ENCODE peak calls at places on chromosomes 13 and 19, in eight cellular contexts. K is CD8-positive, alpha-beta T cell; N is cardiac muscle cell; X is upper lobe of right lung; C is A673; O is uterus; M is heart left ventricle; U is BE2C. L is an unnamed sample.
A peak's percentile ranks its signal among the peaks of the same experiment; 100 is the strongest.

GRCh38 chr13:104008075-104008474 is 941.9 kb upstream of the SLC10A2 start:
- DNase-seq in K (no peak), N (no peak), X (no peak), C (no peak), O (no peak), M (no peak), U (no peak), L (no peak)

GRCh38 chr19:40249781-40250180 is 23.3 kb upstream of the CCNP start:
- DNase-seq in K (no peak), N (no peak), X (no peak), C (no peak), O (no peak), M (no peak), U (no peak), L (no peak)

GRCh38 chr13:106484084-106484754 is 51.2 kb downstream of the EFNB2 start:
- DNase-seq in K (no peak), N (no peak), X (no peak), C (no peak), O (no peak), M (no peak), U (no peak), L (no peak)

GRCh38 chr19:47280183-47280797 is 5.6 kb downstream of the INAFM1 start:
- DNase-seq in K (no peak), N (no peak), X (peak; percentile 64), C (peak; percentile 54), O (peak; percentile 36), M (no peak), U (peak; percentile 51), L (no peak)

GRCh38 chr13:97332725-97333124 is 101.2 kb upstream of the RAP2A start:
- DNase-seq in K (no peak), N (no peak), X (no peak), C (no peak), O (no peak), M (no peak), U (no peak), L (no peak)

GRCh38 chr19:55086730-55087541 is 11.3 kb downstream of the EPS8L1 start:
- DNase-seq in K (no peak), N (peak; percentile 97), X (peak; percentile 95), C (peak; percentile 97), O (peak; percentile 93), M (peak; percentile 96), U (peak; percentile 97), L (peak; percentile 90)

GRCh38 chr13:106917673-106918652 is 350.0 kb upstream of the ARGLU1 start:
- DNase-seq in K (peak; percentile 45), N (peak; percentile 81), X (peak; percentile 88), C (peak; percentile 73), O (peak; percentile 74), M (peak; percentile 86), U (peak; percentile 79), L (peak; percentile 82)

GRCh38 chr13:48994731-48995130 is 19.0 kb downstream of the FNDC3A start:
- DNase-seq in K (no peak), N (no peak), X (no peak), C (no peak), O (no peak), M (no peak), U (no peak), L (no peak)

GRCh38 chr13:21243045-21243842 is 66.8 kb downstream of the MRPL57 start:
- DNase-seq in K (no peak), N (no peak), X (no peak), C (no peak), O (no peak), M (no peak), U (no peak), L (no peak)

GRCh38 chr19:7636691-7637373 is at the start of gene STXBP2:
- DNase-seq in K (peak; percentile 94), N (peak; percentile 70), X (peak; percentile 94), C (peak; percentile 75), O (peak; percentile 34), M (peak; percentile 61), U (no peak), L (peak; percentile 96)

GRCh38 chr19:55358943-55359908 is 3.8 kb downstream of the GARIN5B start:
- DNase-seq in K (no peak), N (no peak), X (no peak), C (no peak), O (no peak), M (no peak), U (peak; percentile 67), L (no peak)

GRCh38 chr13:23778007-23778687 is 111.1 kb downstream of the MIPEP start:
- DNase-seq in K (no peak), N (no peak), X (no peak), C (no peak), O (no peak), M (no peak), U (no peak), L (no peak)

GRCh38 chr13:93903909-93904308 is 575.6 kb downstream of the DCT start:
- DNase-seq in K (no peak), N (no peak), X (no peak), C (no peak), O (no peak), M (no peak), U (no peak), L (no peak)

GRCh38 chr13:40152145-40152544 is 496.7 kb downstream of the COG6 start:
- DNase-seq in K (no peak), N (no peak), X (no peak), C (peak; percentile 30), O (no peak), M (no peak), U (no peak), L (no peak)

GRCh38 chr13:30569901-30570576 is 47.7 kb upstream of the USPL1 start:
- DNase-seq in K (no peak), N (no peak), X (no peak), C (peak; percentile 81), O (peak; percentile 51), M (no peak), U (peak; percentile 9), L (no peak)

GRCh38 chr13:35727881-35728280 is 251.4 kb upstream of the MAB21L1 start:
- DNase-seq in K (no peak), N (peak; percentile 19), X (no peak), C (peak; percentile 3), O (no peak), M (no peak), U (no peak), L (no peak)

GRCh38 chr19:30227661-30228112 is 144.5 kb upstream of the ZNF536 start:
- DNase-seq in K (no peak), N (peak; percentile 87), X (peak; percentile 78), C (peak; percentile 78), O (peak; percentile 22), M (peak; percentile 68), U (peak; percentile 89), L (no peak)

GRCh38 chr19:50432658-50433057 is at the start of gene MYBPC2:
- DNase-seq in K (no peak), N (peak; percentile 17), X (no peak), C (no peak), O (no peak), M (no peak), U (no peak), L (no peak)

GRCh38 chr19:18408053-18408476 is 10.6 kb upstream of the LRRC25 start:
- DNase-seq in K (no peak), N (no peak), X (peak; percentile 80), C (peak; percentile 56), O (no peak), M (peak; percentile 44), U (peak; percentile 58), L (peak; percentile 86)

GRCh38 chr13:18951412-18951811 is 230.2 kb downstream of the TUBA3C start:
- DNase-seq in K (no peak), N (no peak), X (peak; percentile 55), C (no peak), O (no peak), M (no peak), U (no peak), L (no peak)

DNA sequence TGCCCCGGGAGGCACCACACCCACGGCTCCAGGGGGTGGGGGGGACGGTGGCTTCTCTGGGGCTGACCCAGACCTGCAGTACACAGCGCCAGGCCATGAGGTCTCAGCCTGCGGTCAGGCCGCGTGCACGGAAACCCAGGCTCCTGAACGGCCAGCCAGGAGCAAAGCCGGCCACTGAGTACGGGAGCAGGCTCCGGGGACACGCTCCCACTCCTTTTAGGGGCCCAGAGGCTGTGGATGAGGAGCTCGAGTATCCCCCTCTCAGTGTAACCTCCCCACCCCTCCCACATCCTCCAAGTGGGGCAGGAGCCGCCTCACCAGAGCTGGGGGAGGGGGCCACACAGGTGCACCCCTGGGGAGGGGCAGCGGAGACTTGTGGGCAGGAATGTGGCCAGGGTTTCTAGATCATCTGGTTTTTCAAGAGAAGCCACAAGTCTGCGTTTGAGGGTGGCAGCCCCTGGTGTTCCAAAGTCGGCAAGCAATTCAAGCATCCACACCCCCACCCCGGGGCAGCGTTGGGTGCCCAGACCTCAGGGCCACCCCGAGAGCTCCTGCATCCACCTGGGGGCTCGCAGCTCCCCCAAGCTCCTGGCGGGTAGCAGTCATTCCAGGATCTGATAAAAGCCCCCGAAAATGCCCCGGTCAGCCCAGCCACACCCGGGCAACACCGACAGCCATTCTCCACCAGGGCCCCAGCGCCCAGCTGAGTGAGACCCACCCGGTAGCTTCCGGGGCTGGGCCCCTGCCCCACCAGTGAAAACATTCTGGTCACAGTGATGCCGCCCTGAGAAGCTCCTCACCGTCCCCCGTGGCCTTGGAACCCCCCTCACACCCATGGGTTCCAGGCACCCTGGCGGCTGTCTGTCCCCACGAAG is 6.1 kb downstream of the SBNO2 start:
- DNase-seq in K (no peak), N (no peak), X (peak; percentile 65), C (no peak), O (no peak), M (no peak), U (peak; percentile 8), L (no peak)
- TF ChIP-seq CTCF in K (no peak), N (no peak), X (no peak), C (no peak), O (no peak), M (no peak), U (no peak), L (no peak)

GRCh38 chr13:99659234-99659633 is 158.0 kb downstream of the TM9SF2 start:
- DNase-seq in K (no peak), N (peak; percentile 35), X (no peak), C (no peak), O (no peak), M (no peak), U (no peak), L (no peak)
- H3K4me1 ChIP-seq in K (peaks cover 43% of the 10 kb centered on the region), N (peaks cover 31% of the 10 kb centered on the region), X (peaks cover 11% of the 10 kb centered on the region), C (peaks cover 65% of the 10 kb centered on the region), O (no peaks in the 10 kb centered on the region), M (peaks cover 11% of the 10 kb centered on the region), U (peaks cover 3% of the 10 kb centered on the region), L (peaks cover 11% of the 10 kb centered on the region)

DNA sequence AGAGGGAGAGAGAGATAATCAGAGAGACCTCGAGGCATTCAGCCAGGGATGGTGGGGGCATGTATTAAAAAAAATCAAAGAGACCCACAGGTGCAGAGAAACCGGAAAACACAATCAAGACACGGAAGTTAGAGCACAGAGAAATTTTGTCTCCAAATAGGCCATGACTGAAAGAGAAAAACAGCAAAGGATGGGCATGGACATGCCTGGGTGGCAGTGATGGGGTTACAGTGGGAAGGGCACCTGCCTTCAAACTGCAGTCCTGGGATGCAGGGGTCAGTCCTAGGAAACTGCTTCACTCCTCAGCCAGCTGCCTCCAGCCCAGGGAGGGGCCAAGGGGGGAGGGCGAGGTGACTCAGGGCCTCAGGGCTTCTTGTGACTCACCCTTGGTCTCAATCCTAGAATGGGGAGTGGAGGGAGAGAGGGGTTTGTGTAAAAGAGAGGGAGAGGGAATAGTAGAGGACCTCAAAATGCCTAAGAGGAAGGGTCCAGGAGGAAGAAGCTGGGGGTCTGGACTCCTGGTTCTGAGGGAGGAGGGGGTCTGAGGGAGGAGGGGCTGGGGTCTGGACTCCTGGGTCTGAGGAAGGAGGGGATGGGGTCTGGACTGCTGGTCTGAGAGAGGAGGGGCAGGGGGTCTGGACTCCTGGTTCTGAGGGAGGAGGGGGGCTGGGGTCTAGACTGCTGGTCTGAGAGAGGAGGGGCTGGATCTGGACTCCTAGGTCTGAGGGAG is 3.6 kb upstream of the KCNN4 start:
- DNase-seq in K (peak; percentile 54), N (no peak), X (no peak), C (no peak), O (no peak), M (no peak), U (no peak), L (no peak)
- H3K4me3 ChIP-seq in K (no peak overlapping the region), N (no peak overlapping the region), X (no peak overlapping the region), C (no peak overlapping the region), O (no peak overlapping the region), M (no peak overlapping the region), U (no peak overlapping the region), L (no peak overlapping the region)

GRCh38 chr19:4557186-4557970 is 2.1 kb downstream of the SEMA6B start:
- DNase-seq in K (no peak), N (no peak), X (no peak), C (no peak), O (no peak), M (no peak), U (no peak), L (no peak)
- TF ChIP-seq CTCF in K (no peak), N (peak; percentile 16), X (no peak), C (peak; percentile 49), O (no peak), M (no peak), U (peak; percentile 36), L (no peak)